ENCODE peak calls at places on chromosomes 3 and 15, in seven cellular contexts. W is HCT116, B is GM12878, D is K562, R is SK-N-SH, N is H1, H is HepG2. A is an unnamed sample.

GRCh38 chr15:63439536-63440264 is 58.1 kb upstream of the CA12 start:
- DNase-seq in W (no peak), B (no peak), D (no peak), R (no peak), N (no peak), H (no peak), A (no peak)

GRCh38 chr3:188157971-188158370 is 4.0 kb downstream of the LPP start:
- DNase-seq in W (no peak), B (no peak), D (no peak), R (no peak), N (no peak), H (peak), A (no peak)

GRCh38 chr3:48402281-48402732 is 27.6 kb downstream of the PLXNB1 start:
- DNase-seq in W (peak), B (no peak), D (peak), R (peak), N (no peak), H (no peak), A (no peak)

GRCh38 chr3:69033470-69033869 is 18.7 kb downstream of the TMF1 start:
- DNase-seq in W (no peak), B (no peak), D (no peak), R (no peak), N (no peak), H (no peak), A (no peak)

GRCh38 chr3:113698891-113699465 is 2.5 kb upstream of the USF3 start:
- DNase-seq in W (no peak), B (no peak), D (no peak), R (peak), N (no peak), H (no peak), A (peak)

GRCh38 chr3:172034786-172035685 is 4.3 kb upstream of the FNDC3B start:
- DNase-seq in W (peak), B (no peak), D (peak), R (peak), N (no peak), H (no peak), A (peak)

GRCh38 chr3:123070471-123070870 is 3.6 kb downstream of the PDIA5 start:
- DNase-seq in W (no peak), B (no peak), D (no peak), R (peak), N (no peak), H (no peak), A (no peak)

GRCh38 chr15:77915261-77915960 is 162.1 kb downstream of the TBC1D2B start:
- DNase-seq in W (no peak), B (no peak), D (no peak), R (no peak), N (no peak), H (no peak), A (no peak)

GRCh38 chr3:4834403-4834866 is 144.8 kb upstream of the BHLHE40 start:
- DNase-seq in W (no peak), B (no peak), D (no peak), R (no peak), N (no peak), H (no peak), A (no peak)

GRCh38 chr3:4837405-4837804 is 141.8 kb upstream of the BHLHE40 start:
- DNase-seq in W (no peak), B (no peak), D (no peak), R (no peak), N (no peak), H (no peak), A (no peak)

GRCh38 chr3:4836516-4836915 is 142.7 kb upstream of the BHLHE40 start:
- DNase-seq in W (no peak), B (no peak), D (no peak), R (no peak), N (no peak), H (no peak), A (no peak)

GRCh38 chr3:4833471-4833870 is 145.8 kb upstream of the BHLHE40 start:
- DNase-seq in W (no peak), B (no peak), D (no peak), R (no peak), N (no peak), H (no peak), A (no peak)

DNA sequence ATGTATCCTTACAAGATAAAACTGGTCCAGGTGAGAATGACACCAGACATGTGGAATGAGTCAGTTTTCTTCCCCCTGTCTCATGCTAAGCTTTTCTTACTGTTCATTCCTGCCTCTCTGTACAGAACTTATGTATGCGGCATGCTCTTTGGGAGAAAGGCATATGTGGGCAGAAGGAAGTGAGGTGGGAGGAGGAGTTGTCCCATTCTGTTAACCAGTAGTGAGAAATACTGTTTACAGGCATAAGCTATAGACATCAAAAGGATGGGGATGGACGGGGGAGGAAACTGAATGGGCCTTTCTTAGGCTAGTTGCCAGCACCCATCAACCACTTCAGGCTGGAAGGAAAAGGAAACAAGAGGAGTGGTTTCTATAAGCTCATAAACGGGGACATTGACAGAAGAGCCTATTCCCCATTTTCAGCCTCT is 143.6 kb upstream of the BHLHE40 start:
- DNase-seq in W (no peak), B (no peak), D (no peak), R (no peak), N (no peak), H (no peak), A (no peak)
- TF ChIP-seq JUND in W (no peak), B (no peak), D (no peak), R (no peak), N (no peak), H (no peak), A (no peak)

DNA sequence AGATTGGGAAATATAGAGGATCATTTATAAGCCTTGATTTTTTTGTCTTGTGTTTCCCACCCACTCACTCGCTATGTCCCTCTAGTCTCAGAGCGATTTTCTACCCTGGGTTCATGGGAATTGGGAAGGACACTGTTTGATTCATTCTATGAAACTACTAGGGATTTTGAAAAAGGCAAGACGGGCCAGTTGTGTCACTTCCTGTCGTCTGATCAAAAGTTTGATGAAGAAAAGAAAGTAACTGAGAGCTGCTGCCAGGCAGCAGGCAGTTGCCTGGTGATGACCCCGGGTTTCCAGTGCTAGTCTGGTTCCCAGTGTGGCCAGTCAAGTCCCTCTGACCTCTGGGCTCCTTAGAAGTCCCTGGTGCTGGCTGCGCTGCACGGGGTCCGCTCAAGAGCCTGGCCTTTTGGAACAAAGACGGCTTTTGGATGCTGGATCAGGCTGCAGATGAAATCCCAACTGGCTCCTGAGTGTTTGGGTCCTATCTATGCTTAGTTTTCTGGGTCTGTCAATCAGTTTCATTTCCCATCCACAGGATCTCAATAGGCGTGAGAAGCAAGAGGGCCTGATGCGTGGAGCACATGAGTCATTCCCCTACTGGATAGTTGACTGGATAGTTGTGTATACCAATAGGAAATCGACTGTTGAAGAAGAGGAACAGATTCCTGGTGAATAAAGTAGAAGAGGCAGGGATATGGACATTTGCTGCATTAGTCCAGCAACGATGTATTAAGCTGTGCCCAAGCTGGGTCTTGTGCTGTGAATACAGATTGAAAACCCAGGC is 89.7 kb downstream of the EEFSEC start:
- DNase-seq in W (no peak), B (no peak), D (no peak), R (no peak), N (no peak), H (no peak), A (no peak)
- TF ChIP-seq JUND in W (no peak), B (no peak), D (no peak), R (no peak), N (no peak), H (no peak), A (no peak)

GRCh38 chr3:184315871-184316661 is 1.7 kb downstream of the EIF4G1 start:
- DNase-seq in W (no peak), B (no peak), D (peak), R (peak), N (no peak), H (no peak), A (peak)

GRCh38 chr3:184314700-184315505 is 497 bp downstream of the EIF4G1 start:
- DNase-seq in W (no peak), B (no peak), D (peak), R (peak), N (no peak), H (peak), A (peak)

GRCh38 chr3:184316792-184317191 is 2.4 kb downstream of the EIF4G1 start:
- DNase-seq in W (no peak), B (no peak), D (no peak), R (no peak), N (no peak), H (no peak), A (no peak)

GRCh38 chr3:184314363-184314699 is at the start of gene EIF4G1:
- DNase-seq in W (peak), B (peak), D (peak), R (peak), N (peak), H (peak), A (peak)

DNA sequence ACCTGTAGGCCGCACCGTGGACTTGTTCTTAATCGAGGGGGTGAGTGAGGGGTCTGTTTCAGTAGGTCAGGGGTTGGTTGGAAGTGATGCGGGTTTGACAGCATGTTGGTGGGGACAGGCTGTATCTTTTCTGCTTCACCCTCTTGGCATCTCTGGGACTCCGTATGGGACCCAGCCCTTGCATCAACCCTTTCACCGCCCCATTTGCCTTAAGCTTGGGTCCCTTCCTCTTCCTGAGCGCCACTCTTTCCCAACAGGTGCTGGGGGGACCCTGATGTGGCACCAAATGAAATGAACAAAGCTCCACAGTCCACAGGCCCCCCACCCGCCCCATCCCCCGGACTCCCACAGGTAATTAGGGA is 1.1 kb downstream of the EIF4G1 start:
- DNase-seq in W (no peak), B (no peak), D (no peak), R (no peak), N (no peak), H (no peak), A (peak)
- TF ChIP-seq JUND in W (no peak), B (no peak), D (no peak), R (no peak), N (no peak), H (no peak), A (no peak)

DNA sequence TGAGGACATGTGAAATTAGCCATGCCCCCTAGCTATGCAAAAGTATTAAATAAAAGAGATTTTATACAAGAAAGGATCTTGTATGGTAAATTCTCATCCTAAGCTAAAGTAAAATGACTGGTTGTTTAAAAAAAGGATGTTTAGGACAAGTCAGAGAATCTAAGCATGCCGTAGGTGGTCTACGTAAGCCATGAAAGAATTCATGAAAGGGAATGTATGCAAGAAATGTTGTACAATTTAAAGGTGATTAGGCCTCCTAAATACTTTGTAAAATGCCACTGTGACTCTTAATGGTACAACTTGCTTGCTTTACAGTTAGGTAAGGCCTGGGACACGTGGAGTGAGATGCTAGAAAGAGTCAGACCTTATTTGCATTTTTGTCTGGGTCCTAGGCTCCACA is 209.0 kb downstream of the EFHB start:
- DNase-seq in W (no peak), B (no peak), D (no peak), R (no peak), N (no peak), H (no peak), A (no peak)
- TF ChIP-seq JUND in W (no peak), B (no peak), D (no peak), R (no peak), N (no peak), H (no peak), A (no peak)

DNA sequence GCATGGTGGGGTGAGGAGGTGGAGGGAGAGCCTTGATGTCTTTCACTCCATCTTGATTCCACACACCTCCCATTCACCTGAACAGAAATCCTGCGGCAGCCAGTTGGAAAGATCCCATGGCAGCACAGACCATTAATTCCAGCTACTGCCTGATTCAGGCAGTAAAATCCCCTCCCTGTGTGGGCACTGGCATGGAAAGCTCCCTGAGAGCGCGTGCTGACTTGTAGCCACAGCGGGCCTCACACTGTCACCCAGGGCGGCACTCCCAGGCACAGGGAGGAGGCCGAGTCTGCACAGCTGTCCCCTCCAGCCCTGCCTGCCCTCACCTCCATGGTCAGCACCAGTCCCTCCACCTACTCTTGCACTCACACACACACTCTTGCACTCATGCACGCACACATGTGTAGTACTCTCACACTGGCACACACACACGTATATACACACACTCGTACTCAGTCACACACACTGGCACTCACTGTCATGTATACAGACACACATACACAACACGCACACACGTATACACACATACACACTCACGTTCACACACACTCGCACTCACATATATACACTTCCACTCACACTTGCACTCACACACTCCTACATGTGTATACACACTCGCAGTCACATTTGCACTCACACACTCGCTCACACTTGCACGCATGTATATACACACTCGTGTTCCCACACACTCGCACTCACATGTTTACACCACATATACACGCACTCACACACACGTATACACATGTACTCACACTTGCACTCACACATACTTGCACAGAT is 1.7 kb downstream of the PLA2G4F start:
- DNase-seq in W (no peak), B (no peak), D (no peak), R (no peak), N (no peak), H (no peak), A (no peak)
- TF ChIP-seq JUND in W (no peak), B (no peak), D (no peak), R (no peak), N (no peak), H (no peak), A (no peak)

DNA sequence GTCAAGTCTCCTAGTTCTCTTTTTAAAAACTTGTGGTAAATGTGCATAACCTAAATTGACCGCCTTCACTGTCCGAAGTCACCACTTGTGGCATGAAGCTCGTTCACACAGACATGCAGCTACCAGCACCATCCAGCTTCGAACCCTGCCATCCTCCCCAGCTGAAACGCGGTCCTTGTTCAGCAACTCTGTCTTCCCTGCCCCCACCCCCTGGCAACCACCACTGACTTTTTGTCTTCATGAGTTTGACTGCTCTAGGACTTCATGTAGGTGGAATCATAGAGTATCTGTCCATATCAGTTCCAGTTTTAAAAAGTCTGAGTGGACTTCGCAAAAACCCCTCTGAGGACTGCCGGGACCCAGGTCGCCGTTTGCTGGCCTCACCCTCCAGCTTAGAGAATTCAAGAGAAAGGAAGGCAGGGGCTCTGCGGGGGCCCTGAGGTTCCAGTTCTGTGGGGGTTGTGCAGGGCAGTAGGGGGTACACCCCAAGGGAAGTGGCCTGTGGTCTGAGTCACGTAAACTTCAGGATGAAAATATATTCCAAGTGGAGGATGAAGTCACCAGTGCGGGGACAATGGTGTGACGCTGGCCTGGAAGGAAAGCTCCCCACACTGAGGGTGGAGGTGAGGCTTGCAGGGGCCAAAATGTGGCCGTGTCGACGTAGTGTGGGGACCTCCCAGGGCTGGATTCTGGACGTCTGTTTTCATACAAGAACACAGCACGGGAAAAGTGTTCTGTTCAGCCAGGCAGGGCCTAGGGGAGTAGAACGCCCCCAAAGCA is 67.6 kb downstream of the ABTB1 start:
- DNase-seq in W (no peak), B (no peak), D (no peak), R (no peak), N (no peak), H (no peak), A (no peak)
- TF ChIP-seq JUND in W (no peak), B (no peak), D (no peak), R (no peak), N (no peak), H (no peak), A (no peak)

A was measured in T47D.